ENCODE peak calls at places on chromosomes 11 and 22, in six cellular contexts. One of them, this sample, is unnamed.

GRCh38 chr11:65882191-65883057 is 2.8 kb downstream of the CTSW start:
- DNase-seq in right lobe of liver: no peak
- DNase-seq in fibroblast of mammary gland: no peak
- DNase-seq in Ammon's horn: no peak
- DNase-seq in RPMI7951: no peak
- DNase-seq in NAMALWA: no peak
- DNase-seq in this sample: peak

GRCh38 chr11:88338223-88338661 is 706 bp upstream of the CTSC start:
- DNase-seq in RPMI7951: peak
- DNase-seq in right lobe of liver: peak
- DNase-seq in Ammon's horn: peak
- DNase-seq in NAMALWA: peak
- DNase-seq in fibroblast of mammary gland: peak
- DNase-seq in this sample: peak

GRCh38 chr11:70885721-70886305 is 366.6 kb downstream of the SHANK2 start:
- DNase-seq in RPMI7951: peak
- DNase-seq in fibroblast of mammary gland: peak
- DNase-seq in NAMALWA: no peak
- DNase-seq in right lobe of liver: no peak
- DNase-seq in Ammon's horn: no peak
- DNase-seq in this sample: no peak

GRCh38 chr11:134026655-134027343 is 42.1 kb upstream of the JAM3 start:
- DNase-seq in NAMALWA: no peak
- DNase-seq in RPMI7951: peak
- DNase-seq in Ammon's horn: peak
- DNase-seq in fibroblast of mammary gland: no peak
- DNase-seq in right lobe of liver: no peak
- DNase-seq in this sample: no peak

GRCh38 chr11:6622261-6623171 is 3.3 kb upstream of the TPP1 start:
- DNase-seq in Ammon's horn: no peak
- DNase-seq in RPMI7951: no peak
- DNase-seq in fibroblast of mammary gland: peak
- DNase-seq in right lobe of liver: no peak
- DNase-seq in NAMALWA: peak
- DNase-seq in this sample: peak

GRCh38 chr11:786235-787083 is 3.4 kb downstream of the CEND1 start:
- DNase-seq in right lobe of liver: no peak
- DNase-seq in NAMALWA: no peak
- DNase-seq in fibroblast of mammary gland: no peak
- DNase-seq in Ammon's horn: no peak
- DNase-seq in RPMI7951: no peak
- DNase-seq in this sample: no peak

GRCh38 chr11:33778682-33779081 is 4.4 kb upstream of the FBXO3 start:
- DNase-seq in RPMI7951: peak
- DNase-seq in fibroblast of mammary gland: peak
- DNase-seq in right lobe of liver: no peak
- DNase-seq in Ammon's horn: peak
- DNase-seq in NAMALWA: no peak
- DNase-seq in this sample: no peak

GRCh38 chr11:93000511-93001476 is 31.3 kb downstream of the MTNR1B start:
- DNase-seq in right lobe of liver: no peak
- DNase-seq in fibroblast of mammary gland: peak
- DNase-seq in NAMALWA: no peak
- DNase-seq in RPMI7951: peak
- DNase-seq in Ammon's horn: no peak
- DNase-seq in this sample: no peak

GRCh38 chr11:102367364-102367763 is 20.4 kb downstream of the BIRC2 start:
- DNase-seq in Ammon's horn: peak
- DNase-seq in NAMALWA: peak
- DNase-seq in right lobe of liver: no peak
- DNase-seq in RPMI7951: no peak
- DNase-seq in fibroblast of mammary gland: peak
- DNase-seq in this sample: no peak

GRCh38 chr11:102079625-102080024 is 30.6 kb upstream of the YAP1 start:
- DNase-seq in NAMALWA: no peak
- DNase-seq in fibroblast of mammary gland: no peak
- DNase-seq in Ammon's horn: no peak
- DNase-seq in RPMI7951: no peak
- DNase-seq in right lobe of liver: no peak
- DNase-seq in this sample: no peak

GRCh38 chr22:43039800-43040199 is 24.9 kb upstream of the PACSIN2 start:
- DNase-seq in fibroblast of mammary gland: no peak
- DNase-seq in RPMI7951: no peak
- DNase-seq in Ammon's horn: no peak
- DNase-seq in right lobe of liver: no peak
- DNase-seq in NAMALWA: no peak
- DNase-seq in this sample: no peak

GRCh38 chr11:126172596-126173038 is 38.8 kb downstream of the RPUSD4 start:
- DNase-seq in NAMALWA: no peak
- DNase-seq in Ammon's horn: peak
- DNase-seq in fibroblast of mammary gland: peak
- DNase-seq in right lobe of liver: peak
- DNase-seq in RPMI7951: peak
- DNase-seq in this sample: no peak

GRCh38 chr11:66003291-66003690 is 988 bp downstream of the BANF1 start:
- DNase-seq in RPMI7951: no peak
- DNase-seq in Ammon's horn: no peak
- DNase-seq in right lobe of liver: no peak
- DNase-seq in NAMALWA: no peak
- DNase-seq in fibroblast of mammary gland: no peak
- DNase-seq in this sample: no peak

GRCh38 chr22:39967103-39967829 is 7.1 kb downstream of the TMA7B start:
- DNase-seq in NAMALWA: no peak
- DNase-seq in RPMI7951: no peak
- DNase-seq in right lobe of liver: peak
- DNase-seq in Ammon's horn: no peak
- DNase-seq in fibroblast of mammary gland: peak
- DNase-seq in this sample: no peak

GRCh38 chr11:14643697-14644395 is at the start of gene PDE3B:
- DNase-seq in Ammon's horn: peak
- DNase-seq in RPMI7951: peak
- DNase-seq in fibroblast of mammary gland: peak
- DNase-seq in right lobe of liver: peak
- DNase-seq in NAMALWA: peak
- DNase-seq in this sample: peak

GRCh38 chr22:45960477-45961386 is 16.2 kb downstream of the WNT7B start:
- DNase-seq in Ammon's horn: no peak
- DNase-seq in RPMI7951: no peak
- DNase-seq in NAMALWA: no peak
- DNase-seq in right lobe of liver: no peak
- DNase-seq in fibroblast of mammary gland: no peak
- DNase-seq in this sample: no peak

This sample was measured in left lung.